ENCODE peak calls at places on chromosomes 16 and 17, in seven cellular contexts. J, U, R, P, V, S and I are unnamed samples.

GRCh38 chr17:56777859-56778258 is 55.9 kb downstream of the C17orf67 start:
- DNase-seq in J (peak; percentile 41), U (peak; percentile 18), R (no peak), P (no peak), V (no peak), S (no peak), I (no peak)

GRCh38 chr17:28460901-28461300 is 12.5 kb upstream of the SLC13A2 start:
- DNase-seq in J (no peak), U (no peak), R (no peak), P (no peak), V (no peak), S (no peak), I (no peak)

GRCh38 chr17:59427425-59427921 is 96.0 kb downstream of the YPEL2 start:
- DNase-seq in J (peak; percentile 30), U (no peak), R (no peak), P (no peak), V (no peak), S (no peak), I (peak; percentile 48)

GRCh38 chr17:56977673-56978395 is at the start of gene SCPEP1:
- DNase-seq in J (peak; percentile 81), U (peak; percentile 85), R (peak; percentile 86), P (no peak), V (peak; percentile 53), S (peak; percentile 95), I (peak; percentile 64)

GRCh38 chr17:73342549-73343167 is 30.9 kb upstream of the CDC42EP4 start:
- DNase-seq in J (peak; percentile 25), U (no peak), R (no peak), P (no peak), V (no peak), S (peak; percentile 70), I (peak; percentile 62)

GRCh38 chr16:27287051-27287811 is 18.7 kb upstream of the NSMCE1 start:
- DNase-seq in J (peak; percentile 7), U (no peak), R (no peak), P (no peak), V (no peak), S (no peak), I (no peak)

GRCh38 chr17:63679214-63679613 is 20.7 kb downstream of the LIMD2 start:
- DNase-seq in J (no peak), U (no peak), R (no peak), P (no peak), V (no peak), S (no peak), I (no peak)

GRCh38 chr16:9854665-9855064 is 327.6 kb downstream of the GRIN2A start:
- DNase-seq in J (peak; percentile 63), U (no peak), R (no peak), P (no peak), V (no peak), S (no peak), I (peak; percentile 80)

GRCh38 chr17:34675143-34675542 is 95.8 kb downstream of the TMEM132E start:
- DNase-seq in J (no peak), U (no peak), R (no peak), P (no peak), V (no peak), S (no peak), I (no peak)

GRCh38 chr16:354286-354881 is 1.9 kb upstream of the AXIN1 start:
- DNase-seq in J (no peak), U (no peak), R (no peak), P (no peak), V (no peak), S (no peak), I (peak; percentile 94)

GRCh38 chr16:354971-355441 is 2.5 kb upstream of the AXIN1 start:
- DNase-seq in J (no peak), U (no peak), R (no peak), P (no peak), V (no peak), S (no peak), I (no peak)

GRCh38 chr16:353404-354285 is 1.1 kb upstream of the AXIN1 start:
- DNase-seq in J (no peak), U (no peak), R (no peak), P (no peak), V (no peak), S (no peak), I (peak; percentile 13)

GRCh38 chr16:351804-352520 is 561 bp downstream of the AXIN1 start:
- DNase-seq in J (no peak), U (peak; percentile 49), R (peak; percentile 41), P (no peak), V (no peak), S (peak; percentile 61), I (no peak)

DNA sequence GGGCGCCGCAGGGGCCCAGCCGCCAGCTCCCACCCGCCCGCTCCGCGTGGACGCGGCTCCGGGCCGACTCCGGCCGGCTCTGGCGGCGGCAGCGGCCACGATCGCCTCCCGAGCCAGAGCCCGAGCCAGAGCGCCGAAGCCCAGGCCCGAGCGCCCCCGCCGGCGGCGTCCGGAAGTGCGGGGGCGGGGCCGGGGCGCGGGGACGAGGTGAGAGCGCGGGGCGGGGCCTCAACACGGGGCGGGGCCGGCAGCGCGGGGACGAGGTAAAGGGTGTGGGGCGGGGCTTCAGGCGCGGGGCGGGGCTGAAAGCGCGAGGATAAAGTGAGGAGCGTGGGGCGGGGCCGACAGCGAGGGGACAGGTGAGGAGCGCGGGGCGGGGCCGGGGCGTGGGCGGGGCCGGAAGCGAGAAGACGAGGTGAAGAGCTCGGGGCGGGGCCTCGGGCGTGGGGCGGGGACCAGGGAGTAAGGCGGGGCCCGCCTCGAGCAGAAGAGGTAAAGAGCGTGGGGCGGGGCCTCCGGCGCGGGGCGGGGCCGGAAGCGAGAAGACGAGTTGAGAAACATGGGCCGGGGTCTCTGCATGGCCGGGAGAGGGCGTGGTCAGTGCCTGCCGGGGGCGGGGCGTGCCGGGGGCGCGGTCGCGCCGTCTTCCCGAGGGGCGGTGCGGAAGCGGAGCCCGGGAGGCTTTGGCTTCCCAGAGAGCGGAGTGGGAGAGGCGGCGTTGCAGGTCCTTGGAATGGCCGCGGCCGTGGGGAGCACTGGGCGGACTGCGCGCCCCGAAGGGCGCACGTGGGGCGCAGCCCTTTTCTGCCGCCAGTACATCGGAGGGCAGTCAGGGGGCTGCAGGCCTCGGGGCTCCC is at the start of gene AXIN1:
- DNase-seq in J (peak; percentile 94), U (peak; percentile 100), R (peak; percentile 100), P (peak; percentile 65), V (peak; percentile 99), S (peak; percentile 100), I (peak; percentile 80)
- TF ChIP-seq CTCF in J (no peak), U (peak; percentile 47), R (peak; percentile 66), P (no peak), V (peak; percentile 45), S (peak; percentile 66), I (peak; percentile 46)

DNA sequence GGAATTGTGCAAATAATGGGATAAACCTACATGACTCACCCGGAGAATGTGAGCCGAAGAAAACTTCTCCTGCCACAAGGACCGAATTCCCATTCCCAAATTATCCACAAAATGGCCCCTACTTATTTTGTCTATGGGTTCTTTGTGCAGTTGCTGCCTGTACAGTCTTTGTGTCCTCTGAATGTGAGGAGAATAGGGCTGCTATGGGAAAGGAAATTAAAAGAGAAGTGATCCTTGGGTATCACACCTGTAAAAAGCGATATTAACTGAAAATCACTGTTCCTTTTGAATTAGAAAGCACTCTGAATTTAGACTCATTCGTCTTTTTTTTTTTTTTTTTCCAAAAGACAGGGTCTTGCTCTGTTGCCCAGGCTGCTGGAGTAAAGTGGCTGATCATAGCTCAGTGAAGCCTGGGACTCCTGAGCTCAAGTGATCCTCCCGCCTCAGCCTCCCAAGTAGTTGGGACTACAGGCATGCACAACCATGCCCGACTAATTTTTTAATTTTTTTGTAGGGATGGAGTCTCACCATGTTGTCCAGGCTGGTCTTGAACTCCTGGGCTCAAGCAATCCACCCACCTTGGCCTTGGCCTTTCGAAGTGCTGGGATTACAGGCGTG is 45.4 kb downstream of the CHD9 start:
- DNase-seq in J (no peak), U (no peak), R (no peak), P (no peak), V (no peak), S (no peak), I (no peak)
- H3K4me3 ChIP-seq in J (peak overlapping the region; percentile 41), U (peak overlapping the region; percentile 67), R (peak overlapping the region; percentile 58), P (peak overlapping the region; percentile 26), V (peak overlapping the region; percentile 74), S (peak overlapping the region; percentile 51), I (no peak overlapping the region)

DNA sequence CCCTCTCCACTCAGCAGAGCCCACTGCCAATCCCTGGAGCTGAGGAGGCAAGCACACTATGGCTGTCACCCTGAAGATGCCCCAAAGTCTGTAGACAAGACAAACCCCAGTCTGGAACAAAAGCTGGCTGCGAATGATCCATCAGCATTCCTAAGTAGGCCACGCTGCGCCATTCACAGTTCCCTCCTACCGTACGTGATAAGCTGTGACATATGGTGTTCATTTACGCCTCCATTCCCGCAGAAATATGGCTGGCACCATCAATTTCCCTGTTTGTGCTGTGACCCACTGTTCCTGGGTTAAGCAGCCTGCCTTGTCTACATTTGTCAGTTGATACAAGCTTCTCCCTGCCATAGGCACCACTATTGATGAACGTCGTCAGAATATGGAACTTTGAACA is 294.9 kb downstream of the TMEM114 start:
- DNase-seq in J (no peak), U (no peak), R (no peak), P (no peak), V (no peak), S (no peak), I (no peak)
- TF ChIP-seq CTCF in J (no peak), U (no peak), R (no peak), P (no peak), V (no peak), S (no peak), I (no peak)

GRCh38 chr17:76438906-76439305 is 14.0 kb downstream of the UBE2O start:
- DNase-seq in J (peak; percentile 75), U (no peak), R (no peak), P (no peak), V (no peak), S (no peak), I (no peak)
- H3K4me3 ChIP-seq in J (no peak overlapping the region), U (no peak overlapping the region), R (no peak overlapping the region), P (no peak overlapping the region), V (no peak overlapping the region), S (no peak overlapping the region), I (no peak overlapping the region)

GRCh38 chr16:25699069-25699468 is 7.3 kb downstream of the HS3ST4 start:
- DNase-seq in J (no peak), U (no peak), R (no peak), P (no peak), V (no peak), S (no peak), I (no peak)
- TF ChIP-seq CTCF in J (no peak), U (no peak), R (no peak), P (no peak), V (no peak), S (no peak), I (no peak)

GRCh38 chr17:43431741-43432523 is 33.1 kb downstream of the ARL4D start:
- DNase-seq in J (no peak), U (peak; percentile 16), R (no peak), P (no peak), V (no peak), S (peak; percentile 11), I (no peak)
- H3K4me3 ChIP-seq in J (no peak overlapping the region), U (no peak overlapping the region), R (no peak overlapping the region), P (no peak overlapping the region), V (no peak overlapping the region), S (no peak overlapping the region), I (no peak overlapping the region)

DNA sequence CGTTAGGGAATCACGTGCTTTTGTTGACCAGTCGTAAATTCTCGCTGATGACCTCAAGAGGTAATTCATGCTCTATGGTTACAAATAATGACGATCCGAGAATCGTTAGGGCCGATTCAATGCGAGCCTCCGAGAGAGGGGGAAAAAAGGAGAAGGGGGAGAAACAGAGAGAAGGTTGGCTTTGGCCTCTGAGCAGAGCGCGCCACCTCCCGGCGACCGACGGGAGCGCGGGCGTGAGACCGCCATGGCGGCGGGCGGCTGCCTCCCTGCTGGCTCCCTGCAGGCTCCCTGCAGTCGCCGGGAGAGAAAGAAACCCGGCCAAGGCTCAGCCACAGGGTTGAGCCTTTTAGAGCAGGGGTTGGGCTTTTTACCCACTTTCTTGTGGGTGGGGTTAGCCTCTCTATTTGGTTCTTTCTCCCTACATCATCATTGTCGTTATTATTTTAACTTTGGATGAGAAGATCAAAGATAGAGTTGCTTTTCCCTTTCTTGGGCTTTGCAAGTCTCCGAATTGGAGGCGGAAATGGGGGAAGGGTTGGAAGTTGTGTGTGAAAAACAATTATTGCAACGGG is 347 bp upstream of the HOXB5 start:
- DNase-seq in J (peak; percentile 88), U (peak; percentile 83), R (peak; percentile 65), P (peak; percentile 38), V (no peak), S (peak; percentile 87), I (peak; percentile 32)
- TF ChIP-seq CTCF in J (peak; percentile 97), U (peak; percentile 90), R (peak; percentile 85), P (peak; percentile 92), V (peak; percentile 96), S (peak; percentile 91), I (peak; percentile 96)